ENCODE peak calls at places on chromosome 22, in four cellular contexts. D, Q, C and N are unnamed samples.
A peak's percentile ranks its signal among the peaks of the same experiment; 100 is the strongest.

GRCh38 chr22:49622241-49623105 is 205.2 kb downstream of the BRD1 start:
- DNase-seq in Q (no peak), C (no peak), D (peak; percentile 8), N (no peak)

GRCh38 chr22:19554834-19555404 is 30.7 kb upstream of the CLDN5 start:
- DNase-seq in C (no peak), Q (peak; percentile 56), D (no peak), N (no peak)

GRCh38 chr22:46366801-46367706 is 31.5 kb downstream of the TRMU start:
- DNase-seq in Q (no peak), D (no peak), C (no peak), N (no peak)

GRCh38 chr22:50076646-50077624 is 8.3 kb downstream of the MLC1 start:
- DNase-seq in Q (no peak), D (no peak), C (no peak), N (no peak)

GRCh38 chr22:42962295-42963230 is 52.4 kb downstream of the PACSIN2 start:
- DNase-seq in Q (no peak), C (no peak), D (no peak), N (no peak)

GRCh38 chr22:19430890-19431541 is 517 bp downstream of the HIRA start:
- DNase-seq in D (peak; percentile 44), Q (peak; percentile 58), C (no peak), N (peak; percentile 49)

GRCh38 chr22:50032941-50033601 is 20.5 kb upstream of the IL17REL start:
- DNase-seq in D (no peak), C (no peak), Q (no peak), N (no peak)

GRCh38 chr22:45235851-45236342 is 4.8 kb downstream of the KIAA0930 start:
- DNase-seq in D (no peak), C (no peak), Q (no peak), N (no peak)

GRCh38 chr22:45911601-45912271 is 65.2 kb downstream of the WNT7B start:
- DNase-seq in C (no peak), D (peak; percentile 57), Q (no peak), N (no peak)

GRCh38 chr22:20268350-20269012 is 363 bp upstream of the RTN4R start:
- DNase-seq in D (peak; percentile 69), C (no peak), Q (peak; percentile 80), N (peak; percentile 67)

GRCh38 chr22:46883547-46883946 is 121.1 kb downstream of the TBC1D22A start:
- DNase-seq in Q (no peak), D (no peak), C (no peak), N (no peak)

GRCh38 chr22:30600925-30601324 is 6.0 kb upstream of the TCN2 start:
- DNase-seq in C (no peak), Q (no peak), D (no peak), N (no peak)

GRCh38 chr22:31122532-31123291 is at the start of gene INPP5J:
- DNase-seq in D (peak; percentile 40), C (no peak), Q (peak; percentile 60), N (no peak)

GRCh38 chr22:48564995-48565394 is 1262.7 kb downstream of the BRD1 start:
- DNase-seq in C (no peak), Q (no peak), D (no peak), N (no peak)

GRCh38 chr22:45019861-45020655 is 10.3 kb upstream of the PHF21B start:
- DNase-seq in Q (no peak), C (no peak), D (no peak), N (no peak)

GRCh38 chr22:31092161-31092560 is 11.0 kb downstream of the SMTN start:
- DNase-seq in D (no peak), Q (no peak), C (no peak), N (no peak)

GRCh38 chr22:27724706-27725105 is 76.8 kb downstream of the MN1 start:
- DNase-seq in Q (peak; percentile 66), C (no peak), D (no peak), N (no peak)

GRCh38 chr22:27726344-27726725 is 75.2 kb downstream of the MN1 start:
- DNase-seq in D (no peak), C (no peak), Q (no peak), N (no peak)

GRCh38 chr22:27724181-27724580 is 77.4 kb downstream of the MN1 start:
- DNase-seq in C (no peak), D (no peak), Q (no peak), N (no peak)

GRCh38 chr22:27727673-27728451 is 73.7 kb downstream of the MN1 start:
- DNase-seq in C (no peak), Q (no peak), D (no peak), N (no peak)

DNA sequence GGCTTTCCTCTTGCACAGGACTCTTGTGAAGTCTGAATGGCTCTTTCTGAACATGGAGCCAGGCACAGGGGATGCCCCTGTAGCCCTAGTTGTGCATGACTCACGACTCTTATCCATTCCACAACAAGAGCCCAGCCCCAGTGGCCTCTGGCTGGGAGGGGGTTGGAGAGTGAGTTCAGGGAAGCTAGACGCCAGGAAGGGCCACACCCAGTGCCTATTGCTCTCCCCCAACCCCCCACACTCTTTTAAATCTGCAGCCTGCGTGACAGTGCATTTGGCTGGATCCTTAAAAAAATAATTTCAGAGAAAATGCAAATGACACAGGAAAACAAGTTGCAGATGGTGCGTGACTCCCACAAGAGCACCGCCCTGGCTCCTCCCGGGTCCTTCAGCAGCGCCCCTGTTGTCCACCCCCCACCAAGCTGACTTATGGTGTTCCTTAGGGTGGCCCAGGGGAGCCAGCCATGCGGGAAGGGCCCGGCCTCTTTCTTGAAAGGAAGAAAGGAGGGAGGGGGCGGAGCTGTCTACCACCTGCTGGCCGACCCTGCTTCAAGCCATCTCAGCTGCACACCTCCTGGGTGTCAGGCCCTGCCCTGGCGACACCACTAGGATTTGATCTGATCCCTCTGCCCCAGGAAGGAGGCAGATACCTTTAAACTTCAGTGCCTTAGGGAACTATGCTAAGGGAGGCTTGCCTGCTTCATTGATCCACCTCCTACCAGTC is 74.7 kb downstream of the MN1 start:
- DNase-seq in Q (peak; percentile 92), C (peak; percentile 96), D (peak; percentile 62), N (no peak)
- TF ChIP-seq CTCF in Q (no peak), C (peak; percentile 9), D (no peak), N (no peak)

DNA sequence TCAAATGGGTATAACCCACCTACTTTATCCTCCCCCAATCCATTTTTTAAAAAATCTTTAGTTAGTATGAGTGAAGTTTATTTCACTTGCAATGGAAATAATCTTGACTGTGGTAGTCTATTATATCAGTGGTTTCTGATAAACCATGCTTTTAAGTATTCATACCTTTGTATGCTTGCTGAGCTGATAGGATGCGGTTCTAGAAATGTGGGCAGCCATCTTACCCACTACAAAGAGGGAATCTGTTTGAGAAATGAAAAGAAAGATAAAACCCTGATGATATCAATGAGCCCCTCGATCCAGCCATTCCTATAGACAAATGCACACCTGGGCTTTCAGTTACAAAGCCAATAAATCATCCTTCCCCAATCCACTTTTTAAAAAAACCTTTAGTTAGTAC is 13.8 kb upstream of the PVALB start:
- DNase-seq in Q (no peak), C (no peak), D (no peak), N (no peak)
- TF ChIP-seq CTCF in Q (no peak), C (no peak), D (no peak), N (no peak)

GRCh38 chr22:26565181-26565580 is 24.8 kb downstream of the TPST2 start:
- DNase-seq in Q (no peak), C (no peak), D (no peak), N (no peak)
- TF ChIP-seq CTCF in Q (no peak), C (no peak), D (no peak), N (no peak)

GRCh38 chr22:24207264-24208011 is 26.2 kb downstream of the SUSD2 start:
- DNase-seq in D (no peak), Q (peak; percentile 23), C (no peak), N (no peak)
- TF ChIP-seq CTCF in D (no peak), Q (no peak), C (no peak), N (no peak)

DNA sequence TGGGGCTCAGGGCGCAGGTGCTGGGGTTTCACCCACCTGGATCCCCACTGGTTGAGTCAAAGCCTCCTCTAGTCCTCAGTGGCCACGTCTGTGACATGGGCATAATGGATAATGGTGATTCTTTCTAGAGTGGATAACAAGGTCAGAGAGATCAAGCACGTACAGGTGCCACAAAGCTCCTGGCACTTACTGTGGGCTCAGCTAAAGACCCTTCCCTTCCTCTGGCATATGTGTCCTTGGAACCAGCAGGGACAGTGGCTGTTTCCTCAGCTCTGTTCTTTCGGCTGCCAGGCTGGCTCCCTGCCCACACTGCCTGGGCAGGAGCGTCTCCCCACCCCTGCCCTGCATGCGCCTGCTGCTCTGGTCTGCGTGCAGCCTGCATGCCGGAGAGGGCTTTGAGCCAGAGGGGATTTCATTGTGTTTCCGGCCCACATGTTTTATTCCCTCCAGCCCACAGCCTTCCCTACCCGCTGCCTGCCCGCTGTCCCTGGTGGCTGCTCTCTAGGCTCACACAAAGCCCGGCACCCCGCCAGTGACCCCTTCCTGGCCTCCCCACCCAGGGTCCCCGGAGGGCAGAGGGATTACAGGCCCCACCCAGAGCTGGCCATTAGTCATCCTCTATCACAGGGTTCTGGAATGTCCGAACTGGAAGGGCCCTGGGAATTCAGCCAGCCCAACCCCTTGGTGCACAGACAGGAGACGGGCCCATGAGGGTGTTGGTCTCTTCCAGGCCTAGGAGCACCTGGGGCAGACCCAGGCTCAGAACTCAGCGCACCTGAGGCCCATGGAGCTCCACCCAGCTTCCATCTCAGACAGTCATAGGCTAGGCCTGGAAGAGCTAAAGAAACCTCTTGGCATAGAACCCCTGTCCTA is 55.3 kb upstream of the GCAT start:
- DNase-seq in Q (peak; percentile 99), C (peak; percentile 97), D (peak; percentile 94), N (no peak)
- TF ChIP-seq CTCF in Q (peak; percentile 19), C (peak; percentile 23), D (peak; percentile 9), N (no peak)

GRCh38 chr22:38435010-38435409 is 20.0 kb downstream of the KCNJ4 start:
- DNase-seq in C (no peak), Q (no peak), D (no peak), N (no peak)
- TF ChIP-seq CTCF in C (no peak), Q (no peak), D (no peak), N (no peak)